ENCODE peak calls at places on chromosomes 12 and 14, in nine cellular contexts. X is right lobe of liver; P is heart right ventricle; Q is stomach; F is CD4-positive, alpha-beta T cell; O is colonic mucosa; E is ovary; K is esophagus squamous epithelium; Y is HL-60. T is an unnamed sample.

GRCh38 chr12:24880732-24881131 is 68.2 kb downstream of the BCAT1 start:
- DNase-seq in Q (no peak), Y (no peak), O (no peak), X (no peak), E (no peak), F (no peak), P (no peak), K (no peak), T (no peak)

GRCh38 chr12:11953523-11953922 is 117.2 kb upstream of the BCL2L14 start:
- DNase-seq in P (no peak), K (no peak), X (no peak), F (no peak), E (no peak), Y (no peak), Q (no peak), O (no peak), T (no peak)

GRCh38 chr12:26116829-26117228 is 8.0 kb downstream of the BHLHE41 start:
- DNase-seq in O (no peak), P (no peak), F (no peak), Y (no peak), X (no peak), Q (no peak), E (no peak), K (no peak), T (no peak)

GRCh38 chr12:14283489-14284144 is 81.9 kb upstream of the ATF7IP start:
- DNase-seq in O (no peak), X (no peak), P (no peak), E (no peak), K (no peak), Y (no peak), F (no peak), Q (no peak), T (no peak)

GRCh38 chr14:23056257-23056955 is 914 bp downstream of the CDH24 start:
- DNase-seq in O (peak), P (peak), Y (peak), X (peak), E (peak), Q (peak), K (no peak), F (peak), T (peak)

GRCh38 chr12:57628280-57629191 is 4.5 kb downstream of the B4GALNT1 start:
- DNase-seq in Q (no peak), P (no peak), O (no peak), Y (no peak), K (no peak), X (no peak), E (no peak), F (no peak), T (no peak)

GRCh38 chr14:34098045-34098984 is 147.4 kb upstream of the EGLN3 start:
- DNase-seq in Q (peak), P (no peak), E (peak), X (peak), O (peak), Y (peak), F (no peak), K (no peak), T (peak)

GRCh38 chr12:77999074-77999715 is 168.5 kb downstream of the NAV3 start:
- DNase-seq in Y (peak), X (no peak), Q (no peak), P (no peak), O (no peak), E (no peak), F (no peak), K (no peak), T (no peak)

GRCh38 chr12:48929551-48929950 is 4.3 kb upstream of the FKBP11 start:
- DNase-seq in Q (no peak), K (no peak), P (no peak), E (no peak), Y (no peak), X (no peak), O (no peak), F (no peak), T (no peak)

GRCh38 chr14:68650403-68650994 is 142.4 kb downstream of the ZFP36L1 start:
- DNase-seq in O (peak), F (no peak), Y (no peak), P (no peak), K (no peak), Q (no peak), X (no peak), E (no peak), T (no peak)

GRCh38 chr12:121765573-121765972 is 27.9 kb downstream of the RHOF start:
- DNase-seq in O (no peak), X (no peak), Y (no peak), K (no peak), E (no peak), Q (no peak), F (no peak), P (no peak), T (no peak)

GRCh38 chr14:76844223-76844622 is 18.0 kb downstream of the LRRC74A start:
- DNase-seq in E (peak), O (no peak), F (peak), K (no peak), P (peak), X (peak), Q (peak), Y (no peak), T (peak)

GRCh38 chr14:31229638-31230229 is 22.1 kb upstream of the HECTD1 start:
- DNase-seq in P (peak), E (peak), Y (peak), X (peak), O (peak), K (peak), Q (peak), F (no peak), T (peak)

GRCh38 chr14:97002454-97002853 is 205.3 kb downstream of the VRK1 start:
- DNase-seq in E (no peak), F (no peak), P (no peak), K (no peak), X (no peak), O (no peak), Y (no peak), Q (no peak), T (no peak)

GRCh38 chr14:98234208-98234607 is 1037.8 kb downstream of the BCL11B start:
- DNase-seq in E (no peak), Q (no peak), Y (no peak), O (no peak), P (no peak), K (no peak), X (no peak), F (no peak), T (no peak)

GRCh38 chr14:53603994-53604393 is 352.6 kb downstream of the BMP4 start:
- DNase-seq in Q (no peak), X (no peak), F (no peak), Y (no peak), P (no peak), O (no peak), K (no peak), E (no peak), T (no peak)

DNA sequence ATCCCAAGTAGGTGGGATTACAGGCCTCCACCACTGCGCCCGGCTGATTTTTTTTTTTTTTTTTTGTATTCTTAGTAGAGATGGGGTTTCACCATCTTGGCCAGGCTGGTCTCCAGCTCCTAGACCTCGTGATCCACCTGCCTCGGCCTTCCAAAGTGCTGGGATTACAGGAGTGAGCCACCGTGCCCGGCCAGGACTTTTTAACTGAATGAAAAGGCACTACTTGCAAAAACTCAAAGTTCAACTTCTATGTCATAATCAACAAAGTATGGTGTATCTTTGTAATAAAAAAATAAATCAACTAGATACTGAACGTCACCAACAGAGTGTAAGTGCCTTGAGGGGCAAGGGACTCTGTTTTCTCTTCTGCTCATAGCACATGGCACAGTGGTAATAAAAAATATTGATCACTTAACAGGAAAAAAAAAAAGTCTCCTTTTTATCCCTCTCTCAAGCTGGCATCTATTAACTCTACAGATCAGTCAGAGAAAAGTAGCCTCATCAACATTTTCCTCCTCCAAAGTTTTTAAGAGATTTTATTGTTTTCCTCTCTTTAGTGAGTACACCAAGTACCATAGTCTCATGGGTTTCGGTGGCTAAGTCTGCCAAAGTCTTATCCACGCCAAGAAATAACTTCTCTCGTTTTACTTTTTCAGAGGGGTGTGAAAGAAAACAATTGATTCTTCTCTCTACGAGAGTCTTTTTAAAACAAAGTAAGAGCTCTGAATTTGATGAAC is 10.6 kb upstream of the FOXN3 start:
- DNase-seq in P (no peak), O (no peak), Y (no peak), Q (no peak), E (peak), F (no peak), K (no peak), X (peak), T (no peak)
- TF ChIP-seq CTCF in P (no peak), O (no peak), Y (no peak), Q (no peak), E (no peak), F (no peak), K (no peak), X (no peak), T (no peak)

DNA sequence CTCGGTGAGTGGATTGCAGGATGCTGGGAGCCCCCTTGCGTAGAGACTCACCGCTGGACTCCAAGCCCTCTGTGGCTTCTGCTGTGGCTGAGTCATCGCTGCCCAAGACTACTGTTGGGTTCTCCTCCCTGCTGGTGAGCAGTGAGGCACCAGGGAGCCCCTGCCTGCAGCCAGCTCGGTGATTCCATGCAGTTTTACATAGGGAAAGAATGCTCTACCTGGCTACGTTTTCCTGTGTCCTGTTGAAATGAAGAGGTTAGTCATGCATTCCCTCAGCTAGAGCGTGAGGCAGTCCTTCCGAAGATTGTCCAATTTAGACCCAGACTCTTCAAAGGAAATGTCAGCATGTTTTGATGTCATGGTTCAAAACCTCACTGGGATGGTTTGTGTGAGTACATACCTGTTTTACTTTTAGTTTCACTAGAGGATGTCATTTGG is 28.2 kb downstream of the TRAF3 start:
- DNase-seq in Y (no peak), K (no peak), P (no peak), E (no peak), Q (no peak), F (no peak), O (no peak), X (no peak), T (peak)
- TF ChIP-seq CTCF in Y (no peak), K (no peak), P (no peak), E (no peak), Q (no peak), F (no peak), O (no peak), X (no peak), T (no peak)

GRCh38 chr12:117409286-117409685 is 47.9 kb upstream of the NOS1 start:
- DNase-seq in Q (no peak), P (no peak), F (no peak), K (no peak), O (no peak), Y (no peak), E (no peak), X (no peak), T (no peak)
- TF ChIP-seq CTCF in Q (no peak), P (no peak), F (no peak), K (no peak), O (no peak), Y (no peak), E (no peak), X (no peak), T (no peak)

GRCh38 chr12:52023976-52024688 is 17.4 kb downstream of the TAMALIN start:
- DNase-seq in X (no peak), O (no peak), P (no peak), K (no peak), F (no peak), E (no peak), Y (no peak), Q (no peak), T (no peak)
- TF ChIP-seq CTCF in X (no peak), O (no peak), P (peak), K (no peak), F (peak), E (peak), Y (no peak), Q (no peak), T (peak)

DNA sequence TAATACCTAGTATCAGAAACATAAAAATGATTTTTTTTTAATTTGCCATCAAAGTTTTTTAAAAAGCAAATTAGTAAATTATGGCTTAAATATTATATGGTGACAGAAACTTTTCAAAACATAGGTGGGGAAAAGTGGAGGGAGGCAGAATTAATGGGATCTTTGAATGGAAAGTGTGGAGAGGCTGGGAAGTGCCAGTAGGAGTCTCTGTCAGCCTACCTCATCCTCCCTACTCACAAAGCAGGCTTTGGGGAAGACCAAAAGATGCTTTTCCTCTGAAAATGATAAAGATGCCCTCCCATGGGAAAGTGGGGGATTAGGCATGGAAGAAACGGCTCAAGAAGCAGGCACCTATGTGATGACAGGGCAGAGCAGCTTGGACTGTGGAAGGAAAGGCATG is 21.8 kb downstream of the PLEK2 start:
- DNase-seq in K (no peak), F (no peak), O (no peak), Y (no peak), X (no peak), E (no peak), P (no peak), Q (no peak), T (no peak)
- TF ChIP-seq CTCF in K (no peak), F (no peak), O (no peak), Y (no peak), X (no peak), E (no peak), P (no peak), Q (no peak), T (no peak)

GRCh38 chr14:58398895-58399294 is 3.2 kb downstream of the TOMM20L start:
- DNase-seq in E (no peak), X (no peak), Y (no peak), O (no peak), K (no peak), Q (no peak), P (no peak), F (no peak), T (no peak)

GRCh38 chr14:58395815-58396626 is at the start of gene TOMM20L:
- DNase-seq in X (peak), F (peak), P (peak), O (peak), E (peak), Q (peak), Y (peak), K (peak), T (peak)

GRCh38 chr14:58398495-58398894 is 2.8 kb downstream of the TOMM20L start:
- DNase-seq in K (no peak), Y (no peak), E (no peak), F (no peak), X (no peak), Q (no peak), P (no peak), O (no peak), T (no peak)

DNA sequence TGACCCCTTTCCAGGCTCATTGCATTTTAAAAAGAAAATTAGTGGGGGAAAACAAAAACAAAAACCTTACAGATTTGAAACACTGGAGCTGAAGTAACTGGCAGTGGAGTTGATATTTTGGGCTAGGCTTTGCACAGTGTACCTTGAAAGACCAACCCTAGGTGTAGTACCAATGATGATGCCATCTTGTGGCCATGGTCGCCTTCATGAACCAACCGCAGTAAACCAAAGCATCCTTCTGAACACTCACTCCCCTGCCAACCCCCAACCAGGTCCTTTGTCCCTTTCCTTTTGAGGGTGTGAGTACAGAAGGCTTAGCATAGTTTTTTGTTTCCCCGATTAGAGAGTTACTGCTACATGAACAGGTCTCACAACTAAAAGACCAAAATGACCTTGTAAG is 5.9 kb downstream of the TOMM20L start:
- DNase-seq in X (no peak), K (no peak), E (no peak), O (no peak), Q (no peak), P (no peak), F (no peak), Y (no peak), T (no peak)
- TF ChIP-seq CTCF in X (no peak), K (no peak), E (no peak), O (no peak), Q (no peak), P (no peak), F (no peak), Y (no peak), T (no peak)

T was measured in transverse colon.